ENCODE peak calls at places on chromosome 1, in nine cellular contexts. One of them, this sample, is unnamed.

GRCh38 chr1:155608888-155609225 is 1.2 kb upstream of the MSTO1 start:
- DNase-seq in dorsolateral prefrontal cortex: no peak
- DNase-seq in AG04450: no peak
- DNase-seq in endothelial cell of umbilical vein: no peak
- DNase-seq in astrocyte of the cerebellum: no peak
- DNase-seq in IMR-90: no peak
- DNase-seq in pancreas: no peak
- DNase-seq in AG10803: no peak
- DNase-seq in foreskin keratinocyte: no peak
- DNase-seq in this sample: no peak

GRCh38 chr1:228305721-228306152 is 97.9 kb downstream of the OBSCN start:
- DNase-seq in dorsolateral prefrontal cortex: no peak
- DNase-seq in AG04450: no peak
- DNase-seq in endothelial cell of umbilical vein: no peak
- DNase-seq in astrocyte of the cerebellum: no peak
- DNase-seq in IMR-90: no peak
- DNase-seq in pancreas: peak
- DNase-seq in AG10803: no peak
- DNase-seq in foreskin keratinocyte: no peak
- DNase-seq in this sample: no peak

GRCh38 chr1:119662034-119662437 is 14.0 kb upstream of the ZNF697 start:
- DNase-seq in dorsolateral prefrontal cortex: no peak
- DNase-seq in AG04450: no peak
- DNase-seq in endothelial cell of umbilical vein: no peak
- DNase-seq in astrocyte of the cerebellum: no peak
- DNase-seq in IMR-90: no peak
- DNase-seq in pancreas: no peak
- DNase-seq in AG10803: no peak
- DNase-seq in foreskin keratinocyte: no peak
- DNase-seq in this sample: no peak

GRCh38 chr1:93619507-93620168 is 62.0 kb downstream of the BCAR3 start:
- DNase-seq in dorsolateral prefrontal cortex: no peak
- DNase-seq in AG04450: no peak
- DNase-seq in endothelial cell of umbilical vein: no peak
- DNase-seq in astrocyte of the cerebellum: no peak
- DNase-seq in IMR-90: no peak
- DNase-seq in pancreas: no peak
- DNase-seq in AG10803: no peak
- DNase-seq in foreskin keratinocyte: no peak
- DNase-seq in this sample: no peak

GRCh38 chr1:182113879-182114626 is 52.5 kb upstream of the ZNF648 start:
- DNase-seq in dorsolateral prefrontal cortex: peak
- DNase-seq in AG04450: no peak
- DNase-seq in endothelial cell of umbilical vein: no peak
- DNase-seq in astrocyte of the cerebellum: peak
- DNase-seq in IMR-90: no peak
- DNase-seq in pancreas: no peak
- DNase-seq in AG10803: no peak
- DNase-seq in foreskin keratinocyte: no peak
- DNase-seq in this sample: no peak

GRCh38 chr1:85553416-85553815 is 27.1 kb upstream of the CCN1 start:
- DNase-seq in dorsolateral prefrontal cortex: no peak
- DNase-seq in AG04450: no peak
- DNase-seq in endothelial cell of umbilical vein: no peak
- DNase-seq in astrocyte of the cerebellum: no peak
- DNase-seq in IMR-90: peak
- DNase-seq in pancreas: no peak
- DNase-seq in AG10803: peak
- DNase-seq in foreskin keratinocyte: no peak
- DNase-seq in this sample: no peak

GRCh38 chr1:116393792-116394191 is 20.7 kb downstream of the ATP1A1 start:
- DNase-seq in dorsolateral prefrontal cortex: no peak
- DNase-seq in AG04450: no peak
- DNase-seq in endothelial cell of umbilical vein: no peak
- DNase-seq in astrocyte of the cerebellum: no peak
- DNase-seq in IMR-90: no peak
- DNase-seq in pancreas: no peak
- DNase-seq in AG10803: no peak
- DNase-seq in foreskin keratinocyte: no peak
- DNase-seq in this sample: no peak

GRCh38 chr1:98005326-98006010 is 84.6 kb upstream of the DPYD start:
- DNase-seq in dorsolateral prefrontal cortex: no peak
- DNase-seq in AG04450: no peak
- DNase-seq in endothelial cell of umbilical vein: peak
- DNase-seq in astrocyte of the cerebellum: no peak
- DNase-seq in IMR-90: peak
- DNase-seq in pancreas: no peak
- DNase-seq in AG10803: peak
- DNase-seq in foreskin keratinocyte: peak
- DNase-seq in this sample: no peak

GRCh38 chr1:113094506-113094905 is 21.5 kb downstream of the LRIG2 start:
- DNase-seq in dorsolateral prefrontal cortex: no peak
- DNase-seq in AG04450: no peak
- DNase-seq in endothelial cell of umbilical vein: no peak
- DNase-seq in astrocyte of the cerebellum: no peak
- DNase-seq in IMR-90: peak
- DNase-seq in pancreas: no peak
- DNase-seq in AG10803: no peak
- DNase-seq in foreskin keratinocyte: no peak
- DNase-seq in this sample: no peak

GRCh38 chr1:162993866-162994265 is 75.3 kb upstream of the RGS4 start:
- DNase-seq in dorsolateral prefrontal cortex: no peak
- DNase-seq in AG04450: no peak
- DNase-seq in endothelial cell of umbilical vein: no peak
- DNase-seq in astrocyte of the cerebellum: no peak
- DNase-seq in IMR-90: no peak
- DNase-seq in pancreas: no peak
- DNase-seq in AG10803: peak
- DNase-seq in foreskin keratinocyte: no peak
- DNase-seq in this sample: no peak

GRCh38 chr1:24642481-24643361 is at the start of gene SRRM1:
- DNase-seq in dorsolateral prefrontal cortex: peak
- DNase-seq in AG04450: peak
- DNase-seq in endothelial cell of umbilical vein: peak
- DNase-seq in astrocyte of the cerebellum: peak
- DNase-seq in IMR-90: peak
- DNase-seq in pancreas: peak
- DNase-seq in AG10803: peak
- DNase-seq in foreskin keratinocyte: peak
- DNase-seq in this sample: peak
- TF ChIP-seq CTCF in dorsolateral prefrontal cortex: no peak
- TF ChIP-seq CTCF in AG04450: peak
- TF ChIP-seq CTCF in endothelial cell of umbilical vein: no peak
- TF ChIP-seq CTCF in astrocyte of the cerebellum: peak
- TF ChIP-seq CTCF in IMR-90: peak
- TF ChIP-seq CTCF in pancreas: peak
- TF ChIP-seq CTCF in AG10803: peak
- TF ChIP-seq CTCF in foreskin keratinocyte: peak
- TF ChIP-seq CTCF in this sample: no peak

GRCh38 chr1:224524679-224525078 is 90.1 kb upstream of the WDR26 start:
- DNase-seq in dorsolateral prefrontal cortex: no peak
- DNase-seq in AG04450: no peak
- DNase-seq in endothelial cell of umbilical vein: no peak
- DNase-seq in astrocyte of the cerebellum: no peak
- DNase-seq in IMR-90: peak
- DNase-seq in pancreas: no peak
- DNase-seq in AG10803: peak
- DNase-seq in foreskin keratinocyte: peak
- DNase-seq in this sample: no peak

GRCh38 chr1:224523676-224524075 is 89.1 kb upstream of the WDR26 start:
- DNase-seq in dorsolateral prefrontal cortex: no peak
- DNase-seq in AG04450: no peak
- DNase-seq in endothelial cell of umbilical vein: no peak
- DNase-seq in astrocyte of the cerebellum: no peak
- DNase-seq in IMR-90: no peak
- DNase-seq in pancreas: no peak
- DNase-seq in AG10803: no peak
- DNase-seq in foreskin keratinocyte: no peak
- DNase-seq in this sample: no peak

GRCh38 chr1:224519874-224520273 is 85.3 kb upstream of the WDR26 start:
- DNase-seq in dorsolateral prefrontal cortex: no peak
- DNase-seq in AG04450: no peak
- DNase-seq in endothelial cell of umbilical vein: no peak
- DNase-seq in astrocyte of the cerebellum: no peak
- DNase-seq in IMR-90: peak
- DNase-seq in pancreas: no peak
- DNase-seq in AG10803: peak
- DNase-seq in foreskin keratinocyte: peak
- DNase-seq in this sample: no peak

GRCh38 chr1:224520808-224521207 is 86.2 kb upstream of the WDR26 start:
- DNase-seq in dorsolateral prefrontal cortex: no peak
- DNase-seq in AG04450: no peak
- DNase-seq in endothelial cell of umbilical vein: no peak
- DNase-seq in astrocyte of the cerebellum: no peak
- DNase-seq in IMR-90: no peak
- DNase-seq in pancreas: no peak
- DNase-seq in AG10803: no peak
- DNase-seq in foreskin keratinocyte: no peak
- DNase-seq in this sample: no peak

DNA sequence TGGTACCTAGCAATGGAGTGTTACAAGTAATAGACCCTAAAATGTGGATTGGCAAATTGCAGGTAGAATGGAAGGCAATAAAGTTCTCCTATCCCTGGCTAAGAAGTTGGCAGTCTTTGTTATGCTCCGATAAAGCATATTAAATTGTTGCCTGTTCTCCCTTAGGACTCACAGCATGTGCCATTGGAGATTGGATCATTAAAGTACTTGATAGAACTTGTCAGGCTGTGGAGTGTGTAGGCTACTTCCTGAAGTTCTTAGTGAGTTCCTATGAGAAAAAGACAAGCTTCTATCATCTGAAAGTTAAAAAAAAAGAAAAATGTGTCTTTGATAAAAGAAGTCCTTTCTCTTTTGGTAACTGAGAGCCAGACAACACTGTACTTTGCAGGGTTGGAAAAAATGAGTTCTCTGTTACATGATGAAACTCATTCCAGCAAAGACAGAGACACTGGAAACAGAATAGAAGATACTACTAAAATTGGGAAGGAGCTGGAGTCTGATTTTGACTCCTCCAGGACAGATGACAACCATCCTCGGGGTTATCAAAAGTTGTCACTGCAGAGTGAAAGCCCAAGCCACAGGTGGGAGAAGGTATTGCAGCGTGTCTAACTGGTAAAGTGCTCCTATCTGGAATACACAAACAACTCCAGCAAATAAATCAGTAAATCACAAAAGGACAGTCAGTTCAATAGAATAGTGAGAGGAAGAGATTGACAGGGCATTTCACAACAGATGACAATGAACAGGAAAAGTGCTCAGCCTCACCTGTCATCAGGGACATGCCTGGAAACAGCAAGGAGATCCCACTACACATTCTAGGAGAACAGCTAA is 87.5 kb upstream of the WDR26 start:
- DNase-seq in dorsolateral prefrontal cortex: no peak
- DNase-seq in AG04450: no peak
- DNase-seq in endothelial cell of umbilical vein: no peak
- DNase-seq in astrocyte of the cerebellum: no peak
- DNase-seq in IMR-90: no peak
- DNase-seq in pancreas: no peak
- DNase-seq in AG10803: no peak
- DNase-seq in foreskin keratinocyte: peak
- DNase-seq in this sample: no peak
- TF ChIP-seq CTCF in dorsolateral prefrontal cortex: no peak
- TF ChIP-seq CTCF in AG04450: peak
- TF ChIP-seq CTCF in endothelial cell of umbilical vein: peak
- TF ChIP-seq CTCF in astrocyte of the cerebellum: peak
- TF ChIP-seq CTCF in IMR-90: no peak
- TF ChIP-seq CTCF in pancreas: no peak
- TF ChIP-seq CTCF in AG10803: peak
- TF ChIP-seq CTCF in foreskin keratinocyte: peak
- TF ChIP-seq CTCF in this sample: no peak

GRCh38 chr1:158972841-158973240 is 36.9 kb upstream of the IFI16 start:
- DNase-seq in dorsolateral prefrontal cortex: no peak
- DNase-seq in AG04450: no peak
- DNase-seq in endothelial cell of umbilical vein: no peak
- DNase-seq in astrocyte of the cerebellum: no peak
- DNase-seq in IMR-90: peak
- DNase-seq in pancreas: no peak
- DNase-seq in AG10803: no peak
- DNase-seq in foreskin keratinocyte: peak
- DNase-seq in this sample: no peak
- TF ChIP-seq CTCF in dorsolateral prefrontal cortex: no peak
- TF ChIP-seq CTCF in AG04450: no peak
- TF ChIP-seq CTCF in endothelial cell of umbilical vein: no peak
- TF ChIP-seq CTCF in astrocyte of the cerebellum: no peak
- TF ChIP-seq CTCF in IMR-90: no peak
- TF ChIP-seq CTCF in pancreas: no peak
- TF ChIP-seq CTCF in AG10803: no peak
- TF ChIP-seq CTCF in foreskin keratinocyte: peak
- TF ChIP-seq CTCF in this sample: peak

GRCh38 chr1:26724118-26724517 is 28.3 kb downstream of the ARID1A start:
- DNase-seq in dorsolateral prefrontal cortex: no peak
- DNase-seq in AG04450: no peak
- DNase-seq in endothelial cell of umbilical vein: no peak
- DNase-seq in astrocyte of the cerebellum: no peak
- DNase-seq in IMR-90: no peak
- DNase-seq in pancreas: no peak
- DNase-seq in AG10803: no peak
- DNase-seq in foreskin keratinocyte: no peak
- DNase-seq in this sample: no peak

GRCh38 chr1:26721669-26722355 is 26.0 kb downstream of the ARID1A start:
- DNase-seq in dorsolateral prefrontal cortex: no peak
- DNase-seq in AG04450: no peak
- DNase-seq in endothelial cell of umbilical vein: no peak
- DNase-seq in astrocyte of the cerebellum: no peak
- DNase-seq in IMR-90: no peak
- DNase-seq in pancreas: no peak
- DNase-seq in AG10803: no peak
- DNase-seq in foreskin keratinocyte: no peak
- DNase-seq in this sample: no peak

GRCh38 chr1:26723013-26723991 is 27.5 kb downstream of the ARID1A start:
- DNase-seq in dorsolateral prefrontal cortex: peak
- DNase-seq in AG04450: peak
- DNase-seq in endothelial cell of umbilical vein: peak
- DNase-seq in astrocyte of the cerebellum: peak
- DNase-seq in IMR-90: peak
- DNase-seq in pancreas: peak
- DNase-seq in AG10803: peak
- DNase-seq in foreskin keratinocyte: peak
- DNase-seq in this sample: peak

GRCh38 chr1:26717066-26717465 is 21.3 kb downstream of the ARID1A start:
- DNase-seq in dorsolateral prefrontal cortex: no peak
- DNase-seq in AG04450: no peak
- DNase-seq in endothelial cell of umbilical vein: no peak
- DNase-seq in astrocyte of the cerebellum: no peak
- DNase-seq in IMR-90: no peak
- DNase-seq in pancreas: no peak
- DNase-seq in AG10803: peak
- DNase-seq in foreskin keratinocyte: peak
- DNase-seq in this sample: no peak

DNA sequence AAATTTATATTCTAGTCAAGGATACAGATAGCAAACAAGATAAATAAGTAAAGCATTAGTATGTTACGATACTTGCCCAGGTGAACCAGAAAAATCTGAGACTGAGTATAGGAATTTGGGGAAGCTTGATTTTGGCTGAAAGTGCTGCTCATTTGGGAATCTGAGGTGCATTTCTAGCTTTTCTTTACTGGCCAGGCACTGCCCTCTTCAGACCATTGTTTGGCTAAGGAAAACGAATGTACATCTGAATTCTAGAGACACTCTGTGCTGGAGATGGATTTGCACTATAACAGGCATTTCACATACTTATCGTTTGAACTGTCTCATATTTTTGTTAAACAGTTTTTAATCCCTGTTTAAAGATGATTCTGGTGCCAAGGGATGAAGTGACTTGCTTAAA is 23.4 kb downstream of the ARID1A start:
- DNase-seq in dorsolateral prefrontal cortex: no peak
- DNase-seq in AG04450: no peak
- DNase-seq in endothelial cell of umbilical vein: no peak
- DNase-seq in astrocyte of the cerebellum: no peak
- DNase-seq in IMR-90: no peak
- DNase-seq in pancreas: no peak
- DNase-seq in AG10803: no peak
- DNase-seq in foreskin keratinocyte: no peak
- DNase-seq in this sample: no peak
- TF ChIP-seq CTCF in dorsolateral prefrontal cortex: peak
- TF ChIP-seq CTCF in AG04450: peak
- TF ChIP-seq CTCF in endothelial cell of umbilical vein: no peak
- TF ChIP-seq CTCF in astrocyte of the cerebellum: peak
- TF ChIP-seq CTCF in IMR-90: peak
- TF ChIP-seq CTCF in pancreas: no peak
- TF ChIP-seq CTCF in AG10803: peak
- TF ChIP-seq CTCF in foreskin keratinocyte: peak
- TF ChIP-seq CTCF in this sample: no peak

This sample was measured in kidney epithelial cell.